ENCODE peak calls at places on chromosomes 3 and 15, in ten cellular contexts. E, R, I, S, T, K, X, D, Z and F are unnamed samples.

GRCh38 chr15:99507016-99507731 is 58.6 kb upstream of the MEF2A start:
- DNase-seq in E (no peak), R (no peak), I (peak; percentile 35), S (no peak), T (no peak), K (no peak), X (no peak), D (no peak), Z (peak; percentile 80), F (no peak)

GRCh38 chr3:174276826-174277225 is 582.3 kb upstream of the NAALADL2 start:
- DNase-seq in E (no peak), R (no peak), I (no peak), S (no peak), T (no peak), K (no peak), X (no peak), D (no peak), Z (no peak), F (no peak)

GRCh38 chr15:63212050-63212973 is 22.9 kb downstream of the RAB8B start:
- DNase-seq in E (no peak), R (no peak), I (no peak), S (no peak), T (no peak), K (no peak), X (no peak), D (no peak), Z (no peak), F (peak; percentile 51)

GRCh38 chr15:99009741-99010370 is 2.3 kb upstream of the PGPEP1L start:
- DNase-seq in E (no peak), R (no peak), I (no peak), S (no peak), T (no peak), K (no peak), X (no peak), D (no peak), Z (no peak), F (no peak)

GRCh38 chr3:60140160-60140559 is 1090.3 kb upstream of the CFAP20DC start:
- DNase-seq in E (no peak), R (no peak), I (no peak), S (no peak), T (no peak), K (no peak), X (no peak), D (no peak), Z (no peak), F (no peak)

GRCh38 chr3:42057561-42058211 is 33.5 kb upstream of the TRAK1 start:
- DNase-seq in E (no peak), R (no peak), I (no peak), S (no peak), T (no peak), K (no peak), X (no peak), D (no peak), Z (no peak), F (peak; percentile 52)

GRCh38 chr3:49025005-49025792 is 3.3 kb downstream of the NDUFAF3 start:
- DNase-seq in E (no peak), R (no peak), I (no peak), S (no peak), T (peak; percentile 55), K (no peak), X (no peak), D (no peak), Z (no peak), F (no peak)

GRCh38 chr3:194683431-194683830 is 2.3 kb upstream of the FAM43A start:
- DNase-seq in E (no peak), R (no peak), I (no peak), S (no peak), T (no peak), K (no peak), X (no peak), D (no peak), Z (no peak), F (no peak)

GRCh38 chr3:52683611-52684010 is 2.1 kb downstream of the PBRM1 start:
- DNase-seq in E (no peak), R (no peak), I (no peak), S (no peak), T (peak; percentile 79), K (no peak), X (no peak), D (no peak), Z (no peak), F (no peak)

GRCh38 chr15:62495670-62496328 is 330.7 kb upstream of the C2CD4B start:
- DNase-seq in E (no peak), R (no peak), I (no peak), S (no peak), T (no peak), K (no peak), X (no peak), D (peak; percentile 96), Z (no peak), F (no peak)

GRCh38 chr3:5317572-5317971 is 130.1 kb downstream of the EDEM1 start:
- DNase-seq in E (no peak), R (no peak), I (no peak), S (no peak), T (no peak), K (no peak), X (no peak), D (no peak), Z (no peak), F (no peak)

GRCh38 chr3:171054231-171054630 is 27.7 kb upstream of the SLC2A2 start:
- DNase-seq in E (no peak), R (no peak), I (no peak), S (no peak), T (no peak), K (no peak), X (no peak), D (no peak), Z (no peak), F (no peak)